ENCODE peak calls at places on chromosomes 12 and 14, in five cellular contexts. C is tibial artery, V is cardiac fibroblast, F is hepatocyte, N is prostate gland. T is an unnamed sample.

GRCh38 chr14:101405931-101406330 is 155.4 kb upstream of the DIO3 start:
- DNase-seq in C (no peak), V (no peak), F (no peak), N (no peak), T (no peak)

GRCh38 chr12:104171785-104172563 is 34.0 kb upstream of the NFYB start:
- DNase-seq in C (no peak), V (no peak), F (no peak), N (no peak), T (no peak)

GRCh38 chr12:75560167-75560566 is 48.8 kb upstream of the KRR1 start:
- DNase-seq in C (no peak), V (peak; percentile 84), F (peak; percentile 42), N (no peak), T (no peak)

GRCh38 chr12:93089805-93090569 is 160.9 kb upstream of the EEA1 start:
- DNase-seq in C (no peak), V (peak; percentile 65), F (peak; percentile 59), N (no peak), T (peak; percentile 72)

GRCh38 chr12:132603240-132604107 is 6.9 kb downstream of the LRCOL1 start:
- DNase-seq in C (no peak), V (no peak), F (no peak), N (no peak), T (no peak)

GRCh38 chr12:64837427-64837826 is 13.0 kb downstream of the TBC1D30 start:
- DNase-seq in C (no peak), V (no peak), F (no peak), N (no peak), T (no peak)

GRCh38 chr14:21039059-21039422 is 3.1 kb upstream of the RNASE7 start:
- DNase-seq in C (peak; percentile 81), V (peak; percentile 92), F (peak; percentile 75), N (peak; percentile 88), T (no peak)

GRCh38 chr14:90674043-90674670 is 142.1 kb downstream of the TTC7B start:
- DNase-seq in C (no peak), V (no peak), F (no peak), N (no peak), T (no peak)

DNA sequence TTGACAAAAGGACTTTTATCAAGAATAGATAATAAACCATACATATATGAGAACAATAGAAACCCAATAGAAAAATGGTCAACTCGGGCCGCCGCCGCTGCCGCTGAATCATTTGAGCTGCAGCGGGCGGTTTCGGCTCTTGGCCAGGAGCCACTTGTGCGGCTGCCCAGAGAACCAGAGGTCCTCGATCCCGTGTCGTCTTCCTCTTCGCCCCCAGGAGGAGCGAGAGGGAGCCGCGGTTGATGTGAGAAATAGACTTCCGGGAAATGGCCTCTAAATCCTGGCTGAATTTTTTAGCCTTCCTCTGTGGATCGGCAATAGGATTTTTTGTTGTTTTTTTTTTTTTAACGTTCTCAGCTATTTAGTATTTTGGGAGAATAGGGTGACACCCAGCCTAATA is 44.8 kb downstream of the CPSF6 start:
- DNase-seq in C (peak; percentile 69), V (peak; percentile 84), F (peak; percentile 75), N (peak; percentile 34), T (no peak)
- H3K4me3 ChIP-seq in C (peak overlapping the region; percentile 25), V (no peak overlapping the region), F (no peak overlapping the region), N (no peak overlapping the region), T (peak overlapping the region; percentile 29)

DNA sequence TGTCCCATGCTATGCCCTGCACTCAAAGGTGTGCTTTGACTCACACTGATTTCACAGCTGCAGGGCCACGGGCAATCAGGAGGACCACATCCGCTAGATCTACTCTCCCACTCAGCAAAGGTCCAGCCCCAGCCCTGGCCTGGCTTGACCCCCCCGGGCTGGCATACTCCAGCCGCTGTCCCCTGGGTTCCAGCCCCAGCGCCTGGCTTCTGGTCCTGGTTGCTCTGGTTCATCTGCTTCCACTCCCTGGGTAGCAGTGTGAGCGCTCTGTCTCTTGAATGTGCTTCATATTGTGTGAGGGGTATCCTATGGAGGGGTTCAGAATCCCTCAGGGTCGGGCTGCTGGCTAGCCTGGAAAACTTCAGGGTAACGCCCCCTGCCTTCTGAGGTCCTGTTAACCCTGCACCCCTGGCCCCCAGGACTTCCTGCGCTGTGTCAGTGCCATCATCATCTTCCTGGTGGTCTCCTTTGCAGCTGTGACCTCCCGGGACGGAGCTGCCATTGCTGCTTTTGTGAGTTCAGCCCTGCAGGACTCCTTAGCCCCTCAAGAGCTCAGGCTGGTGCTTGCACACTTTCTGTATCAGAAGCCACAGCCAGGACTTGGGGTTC is 1.9 kb downstream of the CMTM5 start:
- DNase-seq in C (no peak), V (no peak), F (no peak), N (no peak), T (no peak)
- H3K4me3 ChIP-seq in C (no peak overlapping the region), V (no peak overlapping the region), F (no peak overlapping the region), N (no peak overlapping the region), T (no peak overlapping the region)

GRCh38 chr12:53726342-53726741 is 910 bp downstream of the CALCOCO1 start:
- DNase-seq in C (no peak), V (no peak), F (no peak), N (no peak), T (no peak)

GRCh38 chr12:53726946-53727309 is 324 bp downstream of the CALCOCO1 start:
- DNase-seq in C (no peak), V (peak; percentile 47), F (no peak), N (no peak), T (no peak)

GRCh38 chr12:53728206-53728605 is 954 bp upstream of the CALCOCO1 start:
- DNase-seq in C (no peak), V (no peak), F (no peak), N (no peak), T (no peak)

GRCh38 chr12:53727310-53728041 is at the start of gene CALCOCO1:
- DNase-seq in C (peak; percentile 99), V (peak; percentile 98), F (peak; percentile 98), N (peak; percentile 98), T (peak; percentile 97)

DNA sequence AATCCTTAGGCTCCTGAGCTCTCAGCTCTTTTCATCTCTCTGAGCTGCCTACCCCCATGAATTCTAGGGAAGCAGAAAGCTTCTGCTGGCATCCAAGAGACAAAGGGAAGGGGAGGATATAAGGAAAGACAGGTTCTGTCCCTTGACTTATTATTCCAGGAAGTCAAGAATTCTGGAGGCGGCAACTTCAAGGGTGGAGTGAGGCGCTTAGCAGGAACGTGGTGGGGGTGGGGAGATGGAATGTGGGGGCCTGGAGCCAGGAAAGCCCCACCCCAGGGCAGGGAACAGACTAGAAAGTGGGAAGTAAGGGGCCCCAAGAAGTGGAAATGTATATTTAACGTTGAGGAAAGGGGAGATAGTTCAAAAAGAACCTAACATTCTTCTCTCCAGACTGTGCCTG is 1.4 kb downstream of the CALCOCO1 start:
- DNase-seq in C (no peak), V (peak; percentile 41), F (no peak), N (no peak), T (no peak)
- H3K4me3 ChIP-seq in C (peak overlapping the region; percentile 69), V (peak overlapping the region; percentile 79), F (no peak overlapping the region), N (peak overlapping the region; percentile 53), T (peak overlapping the region; percentile 89)

GRCh38 chr12:98519257-98519907 is 4.0 kb downstream of the TMPO start:
- DNase-seq in C (no peak), V (no peak), F (no peak), N (no peak), T (no peak)
- H3K4me3 ChIP-seq in C (no peak overlapping the region), V (no peak overlapping the region), F (no peak overlapping the region), N (no peak overlapping the region), T (no peak overlapping the region)

GRCh38 chr12:25960176-25960575 is 1.7 kb downstream of the RASSF8 start:
- DNase-seq in C (peak; percentile 51), V (peak; percentile 70), F (peak; percentile 48), N (no peak), T (no peak)
- H3K4me3 ChIP-seq in C (peak overlapping the region; percentile 92), V (peak overlapping the region; percentile 84), F (peak overlapping the region; percentile 93), N (peak overlapping the region; percentile 79), T (peak overlapping the region; percentile 76)